ENCODE peak calls at places on chromosomes 12 and 14, in seven cellular contexts. One of them, this sample, is unnamed.

GRCh38 chr12:1473418-1473817 is 121.0 kb downstream of the FBXL14 start:
- DNase-seq in thyroid gland: no peak
- DNase-seq in AG04450: no peak
- DNase-seq in OCI-LY7: no peak
- DNase-seq in K562: no peak
- DNase-seq in body of pancreas: no peak
- DNase-seq in GM12878: no peak
- DNase-seq in this sample: peak; percentile 20

GRCh38 chr14:22469541-22470303 is 119.3 kb downstream of the DAD1 start:
- DNase-seq in thyroid gland: no peak
- DNase-seq in OCI-LY7: no peak
- DNase-seq in AG04450: no peak
- DNase-seq in GM12878: no peak
- DNase-seq in K562: no peak
- DNase-seq in body of pancreas: no peak
- DNase-seq in this sample: no peak

GRCh38 chr12:119229205-119229604 is 50.5 kb downstream of the HSPB8 start:
- DNase-seq in GM12878: no peak
- DNase-seq in K562: peak; percentile 56
- DNase-seq in body of pancreas: no peak
- DNase-seq in OCI-LY7: no peak
- DNase-seq in AG04450: no peak
- DNase-seq in thyroid gland: no peak
- DNase-seq in this sample: no peak

GRCh38 chr12:64506955-64507354 is 55.0 kb downstream of the TBK1 start:
- DNase-seq in GM12878: no peak
- DNase-seq in AG04450: no peak
- DNase-seq in thyroid gland: no peak
- DNase-seq in body of pancreas: no peak
- DNase-seq in OCI-LY7: no peak
- DNase-seq in K562: no peak
- DNase-seq in this sample: no peak

GRCh38 chr12:65121956-65122469 is 908 bp upstream of the WIF1 start:
- DNase-seq in K562: no peak
- DNase-seq in AG04450: no peak
- DNase-seq in thyroid gland: no peak
- DNase-seq in OCI-LY7: no peak
- DNase-seq in GM12878: no peak
- DNase-seq in body of pancreas: no peak
- DNase-seq in this sample: no peak

GRCh38 chr12:52141306-52141705 is 50.5 kb downstream of the KRT80 start:
- DNase-seq in AG04450: no peak
- DNase-seq in OCI-LY7: peak; percentile 25
- DNase-seq in thyroid gland: no peak
- DNase-seq in GM12878: no peak
- DNase-seq in body of pancreas: no peak
- DNase-seq in K562: peak; percentile 45
- DNase-seq in this sample: no peak

GRCh38 chr12:92439397-92439779 is 263.4 kb upstream of the PLEKHG7 start:
- DNase-seq in OCI-LY7: no peak
- DNase-seq in AG04450: no peak
- DNase-seq in body of pancreas: no peak
- DNase-seq in GM12878: no peak
- DNase-seq in K562: no peak
- DNase-seq in thyroid gland: no peak
- DNase-seq in this sample: peak; percentile 88

GRCh38 chr14:93049295-93049694 is 66.4 kb downstream of the ITPK1 start:
- DNase-seq in thyroid gland: peak; percentile 30
- DNase-seq in K562: no peak
- DNase-seq in OCI-LY7: no peak
- DNase-seq in body of pancreas: no peak
- DNase-seq in GM12878: no peak
- DNase-seq in AG04450: no peak
- DNase-seq in this sample: no peak

GRCh38 chr14:33114331-33114730 is 175.7 kb downstream of the NPAS3 start:
- DNase-seq in thyroid gland: no peak
- DNase-seq in GM12878: no peak
- DNase-seq in OCI-LY7: no peak
- DNase-seq in K562: no peak
- DNase-seq in AG04450: no peak
- DNase-seq in body of pancreas: no peak
- DNase-seq in this sample: no peak

GRCh38 chr12:15151141-15152091 is 69.8 kb downstream of the RERG start:
- DNase-seq in body of pancreas: no peak
- DNase-seq in GM12878: no peak
- DNase-seq in K562: no peak
- DNase-seq in OCI-LY7: peak; percentile 21
- DNase-seq in AG04450: no peak
- DNase-seq in thyroid gland: no peak
- DNase-seq in this sample: peak; percentile 57

GRCh38 chr14:84006643-84007137 is 1523.3 kb upstream of the FLRT2 start:
- DNase-seq in GM12878: no peak
- DNase-seq in body of pancreas: peak; percentile 18
- DNase-seq in K562: no peak
- DNase-seq in OCI-LY7: no peak
- DNase-seq in thyroid gland: peak; percentile 63
- DNase-seq in AG04450: no peak
- DNase-seq in this sample: peak; percentile 5

GRCh38 chr12:15899282-15899870 is 11.8 kb upstream of the DERA start:
- DNase-seq in GM12878: no peak
- DNase-seq in body of pancreas: no peak
- DNase-seq in thyroid gland: no peak
- DNase-seq in AG04450: no peak
- DNase-seq in K562: peak; percentile 13
- DNase-seq in OCI-LY7: peak; percentile 46
- DNase-seq in this sample: peak; percentile 71

GRCh38 chr14:60514378-60515243 is 5.7 kb downstream of the SIX6 start:
- DNase-seq in OCI-LY7: no peak
- DNase-seq in K562: peak; percentile 12
- DNase-seq in body of pancreas: no peak
- DNase-seq in GM12878: no peak
- DNase-seq in AG04450: no peak
- DNase-seq in thyroid gland: no peak
- DNase-seq in this sample: peak; percentile 34
- H3K4me3 ChIP-seq in OCI-LY7: no peak overlapping the region
- H3K4me3 ChIP-seq in K562: peak overlapping the region; percentile 30
- H3K4me3 ChIP-seq in body of pancreas: no peak overlapping the region
- H3K4me3 ChIP-seq in GM12878: peak overlapping the region; percentile 41
- H3K4me3 ChIP-seq in AG04450: peak overlapping the region; percentile 47
- H3K4me3 ChIP-seq in thyroid gland: no peak overlapping the region
- H3K4me3 ChIP-seq in this sample: peak overlapping the region; percentile 76

GRCh38 chr12:3263282-3263681 is 186.1 kb downstream of the TSPAN9 start:
- DNase-seq in GM12878: no peak
- DNase-seq in thyroid gland: no peak
- DNase-seq in AG04450: no peak
- DNase-seq in K562: no peak
- DNase-seq in body of pancreas: no peak
- DNase-seq in OCI-LY7: no peak
- DNase-seq in this sample: no peak

GRCh38 chr12:3263939-3264699 is 186.9 kb downstream of the TSPAN9 start:
- DNase-seq in K562: no peak
- DNase-seq in AG04450: no peak
- DNase-seq in thyroid gland: no peak
- DNase-seq in OCI-LY7: no peak
- DNase-seq in GM12878: no peak
- DNase-seq in body of pancreas: no peak
- DNase-seq in this sample: no peak

GRCh38 chr12:3267690-3268089 is 190.5 kb downstream of the TSPAN9 start:
- DNase-seq in GM12878: no peak
- DNase-seq in thyroid gland: no peak
- DNase-seq in K562: no peak
- DNase-seq in AG04450: no peak
- DNase-seq in body of pancreas: no peak
- DNase-seq in OCI-LY7: no peak
- DNase-seq in this sample: no peak

GRCh38 chr12:3266638-3267037 is 189.5 kb downstream of the TSPAN9 start:
- DNase-seq in K562: no peak
- DNase-seq in OCI-LY7: no peak
- DNase-seq in GM12878: no peak
- DNase-seq in body of pancreas: no peak
- DNase-seq in thyroid gland: no peak
- DNase-seq in AG04450: no peak
- DNase-seq in this sample: no peak

DNA sequence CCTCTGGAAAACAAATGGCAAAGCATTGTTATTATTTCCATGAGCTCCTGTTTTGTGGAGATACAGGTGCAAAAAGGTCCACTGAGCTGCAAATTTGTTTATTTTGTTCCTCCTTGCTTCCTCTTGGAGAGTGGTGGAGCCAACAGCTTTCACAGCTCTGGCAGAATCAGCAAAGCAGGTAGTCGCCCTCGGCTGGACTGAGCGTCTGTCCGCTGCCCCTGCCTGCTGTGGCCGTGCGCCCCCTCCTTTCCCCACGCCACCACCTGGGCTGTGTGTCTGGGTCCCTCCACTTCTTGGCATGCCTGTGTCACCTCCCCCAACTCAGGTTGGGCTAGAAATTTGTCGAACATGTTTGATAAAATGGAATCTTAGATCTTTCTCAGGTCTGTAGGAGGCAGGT is 188.2 kb downstream of the TSPAN9 start:
- DNase-seq in AG04450: no peak
- DNase-seq in body of pancreas: no peak
- DNase-seq in K562: no peak
- DNase-seq in OCI-LY7: no peak
- DNase-seq in thyroid gland: peak; percentile 54
- DNase-seq in GM12878: no peak
- DNase-seq in this sample: no peak
- H3K9me3 ChIP-seq in AG04450: no peaks in the 10 kb centered on the region
- H3K9me3 ChIP-seq in body of pancreas: no peaks in the 10 kb centered on the region
- H3K9me3 ChIP-seq in K562: no peaks in the 10 kb centered on the region
- H3K9me3 ChIP-seq in OCI-LY7: no peaks in the 10 kb centered on the region
- H3K9me3 ChIP-seq in thyroid gland: no peaks in the 10 kb centered on the region
- H3K9me3 ChIP-seq in GM12878: no peaks in the 10 kb centered on the region
- H3K9me3 ChIP-seq in this sample: no peaks in the 10 kb centered on the region

DNA sequence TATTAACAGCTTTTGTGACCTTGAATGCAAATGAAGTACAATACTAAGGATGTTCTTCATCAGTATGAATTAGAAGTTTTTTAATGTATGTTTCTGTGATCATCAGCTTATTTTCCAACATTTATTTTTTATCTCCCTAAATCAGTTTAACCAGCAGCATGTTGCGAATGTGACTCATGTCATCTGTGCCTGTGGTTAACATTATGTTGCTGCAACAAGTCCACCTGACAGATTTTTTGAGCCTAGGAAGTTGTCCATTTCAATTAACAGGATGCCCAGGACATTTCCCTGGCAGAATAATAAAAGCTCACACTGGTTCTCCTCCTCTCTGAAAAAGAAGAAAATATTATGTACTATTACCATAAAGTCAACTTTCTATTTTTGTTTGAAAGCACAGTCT is 155.5 kb downstream of the SYT1 start:
- DNase-seq in body of pancreas: no peak
- DNase-seq in K562: no peak
- DNase-seq in OCI-LY7: no peak
- DNase-seq in GM12878: no peak
- DNase-seq in AG04450: no peak
- DNase-seq in thyroid gland: no peak
- DNase-seq in this sample: peak; percentile 13
- H3K4me3 ChIP-seq in body of pancreas: no peak overlapping the region
- H3K4me3 ChIP-seq in K562: no peak overlapping the region
- H3K4me3 ChIP-seq in OCI-LY7: no peak overlapping the region
- H3K4me3 ChIP-seq in GM12878: no peak overlapping the region
- H3K4me3 ChIP-seq in AG04450: no peak overlapping the region
- H3K4me3 ChIP-seq in thyroid gland: no peak overlapping the region
- H3K4me3 ChIP-seq in this sample: no peak overlapping the region

GRCh38 chr14:42057176-42057575 is 450.5 kb downstream of the LRFN5 start:
- DNase-seq in body of pancreas: no peak
- DNase-seq in AG04450: no peak
- DNase-seq in OCI-LY7: no peak
- DNase-seq in K562: no peak
- DNase-seq in thyroid gland: no peak
- DNase-seq in GM12878: no peak
- DNase-seq in this sample: peak; percentile 10
- H3K9me3 ChIP-seq in body of pancreas: no peaks in the 10 kb centered on the region
- H3K9me3 ChIP-seq in AG04450: no peaks in the 10 kb centered on the region
- H3K9me3 ChIP-seq in OCI-LY7: no peaks in the 10 kb centered on the region
- H3K9me3 ChIP-seq in K562: no peaks in the 10 kb centered on the region
- H3K9me3 ChIP-seq in thyroid gland: no peaks in the 10 kb centered on the region
- H3K9me3 ChIP-seq in GM12878: no peaks in the 10 kb centered on the region
- H3K9me3 ChIP-seq in this sample: no peaks in the 10 kb centered on the region

DNA sequence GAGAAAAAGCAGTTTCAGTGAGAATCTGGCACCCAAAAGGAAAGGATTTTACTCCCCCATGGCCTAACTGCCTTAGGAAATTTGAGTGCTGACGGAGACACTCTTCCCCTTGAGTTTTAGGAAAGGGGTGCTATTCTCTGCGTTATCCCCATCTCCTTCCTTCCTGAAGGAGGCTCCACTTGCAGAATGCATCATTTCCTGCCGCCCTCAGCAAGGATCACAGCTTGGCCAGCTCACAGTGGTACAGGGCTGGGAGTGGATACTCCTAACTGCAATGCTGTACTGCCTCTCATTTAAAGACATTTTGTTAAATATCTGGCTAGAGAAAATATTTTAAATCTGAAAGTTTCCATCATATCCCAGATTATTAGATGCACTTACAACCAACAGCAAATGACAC is 33.0 kb downstream of the RDH12 start:
- DNase-seq in GM12878: no peak
- DNase-seq in AG04450: no peak
- DNase-seq in OCI-LY7: no peak
- DNase-seq in body of pancreas: no peak
- DNase-seq in thyroid gland: no peak
- DNase-seq in K562: no peak
- DNase-seq in this sample: no peak
- H3K4me3 ChIP-seq in GM12878: no peak overlapping the region
- H3K4me3 ChIP-seq in AG04450: no peak overlapping the region
- H3K4me3 ChIP-seq in OCI-LY7: no peak overlapping the region
- H3K4me3 ChIP-seq in body of pancreas: no peak overlapping the region
- H3K4me3 ChIP-seq in thyroid gland: no peak overlapping the region
- H3K4me3 ChIP-seq in K562: no peak overlapping the region
- H3K4me3 ChIP-seq in this sample: no peak overlapping the region

This sample was measured in adipocyte.